ENCODE peak calls at places on chromosomes 2 and 18, in four cellular contexts. G is sigmoid colon, M is HepG2, A is breast epithelium. D is an unnamed sample.

GRCh38 chr2:36380624-36381481 is 25.3 kb downstream of the CRIM1 start:
- DNase-seq in A (no peak), G (no peak), M (peak), D (peak)

GRCh38 chr2:30268296-30268871 is 37.0 kb downstream of the LBH start:
- DNase-seq in A (no peak), G (no peak), M (no peak), D (no peak)

GRCh38 chr2:157172866-157173578 is 84.5 kb upstream of the GALNT5 start:
- DNase-seq in M (no peak), A (no peak), G (no peak), D (no peak)

GRCh38 chr2:207767461-207768167 is 2.1 kb downstream of the FZD5 start:
- DNase-seq in G (peak), M (peak), A (no peak), D (no peak)

GRCh38 chr2:18792226-18792629 is 202.9 kb upstream of the NT5C1B start:
- DNase-seq in A (no peak), M (no peak), G (peak), D (no peak)

GRCh38 chr2:20611077-20611843 is 39.6 kb downstream of the HS1BP3 start:
- DNase-seq in A (peak), G (peak), M (peak), D (peak)

GRCh38 chr18:4582677-4583076 is 127.6 kb upstream of the DLGAP1 start:
- DNase-seq in M (no peak), G (no peak), A (no peak), D (no peak)

GRCh38 chr2:41791523-41791922 is 256.3 kb upstream of the PKDCC start:
- DNase-seq in A (no peak), G (no peak), M (peak), D (peak)

GRCh38 chr18:68960355-68960754 is 162.5 kb downstream of the CCDC102B start:
- DNase-seq in M (no peak), G (no peak), A (no peak), D (no peak)

GRCh38 chr2:159551811-159552210 is 64.5 kb downstream of the BAZ2B start:
- DNase-seq in M (no peak), A (no peak), G (no peak), D (no peak)

GRCh38 chr2:12202301-12202700 is 455.9 kb downstream of the LPIN1 start:
- DNase-seq in A (peak), G (no peak), M (no peak), D (peak)

GRCh38 chr2:240468300-240469238 is 33.1 kb downstream of the GPC1 start:
- DNase-seq in M (no peak), G (peak), A (peak), D (no peak)

GRCh38 chr2:20050712-20051517 is 513 bp downstream of the LAPTM4A start:
- DNase-seq in G (peak), M (peak), A (peak), D (peak)

GRCh38 chr2:45012733-45013132 is 3.5 kb upstream of the SIX2 start:
- DNase-seq in M (no peak), A (no peak), G (no peak), D (no peak)

GRCh38 chr2:102033750-102034682 is 42.3 kb downstream of the IL1R2 start:
- DNase-seq in G (no peak), M (peak), A (no peak), D (no peak)

GRCh38 chr18:23881778-23882177 is 132.8 kb upstream of the TTC39C start:
- DNase-seq in M (no peak), A (no peak), G (no peak), D (no peak)

GRCh38 chr2:233542507-233542906 is 24.1 kb downstream of the USP40 start:
- DNase-seq in A (no peak), M (no peak), G (peak), D (peak)

GRCh38 chr2:161992526-161992925 is 81.5 kb downstream of the DPP4 start:
- DNase-seq in A (no peak), G (no peak), M (no peak), D (no peak)

GRCh38 chr2:150474326-150475074 is 13.0 kb downstream of the RND3 start:
- DNase-seq in M (no peak), G (no peak), A (no peak), D (no peak)

GRCh38 chr18:63869374-63869773 is 18.1 kb upstream of the SERPINB2 start:
- DNase-seq in M (no peak), A (no peak), G (no peak), D (peak)

GRCh38 chr2:196482119-196483065 is 157.1 kb upstream of the CCDC150 start:
- DNase-seq in G (no peak), M (no peak), A (no peak), D (peak)

GRCh38 chr18:46343940-46344372 is 239.8 kb downstream of the HAUS1 start:
- DNase-seq in A (no peak), G (peak), M (no peak), D (no peak)

GRCh38 chr18:55321268-55322175 is 266.5 kb downstream of the TCF4 start:
- DNase-seq in G (peak), A (peak), M (no peak), D (peak)

GRCh38 chr2:101003278-101003775 is 1.2 kb downstream of the RPL31 start:
- DNase-seq in A (no peak), M (peak), G (no peak), D (no peak)

GRCh38 chr2:16664809-16665745 is 557 bp downstream of the CYRIA start:
- DNase-seq in M (no peak), G (peak), A (no peak), D (no peak)

GRCh38 chr2:161199885-161200284 is 39.7 kb downstream of the TANK start:
- DNase-seq in A (no peak), M (no peak), G (no peak), D (no peak)

GRCh38 chr2:88177556-88177955 is 7.4 kb downstream of the THNSL2 start:
- DNase-seq in G (no peak), M (no peak), A (no peak), D (no peak)

GRCh38 chr2:201261471-201261870 is 1.1 kb downstream of the CASP8 start:
- DNase-seq in M (no peak), A (no peak), G (no peak), D (no peak)

GRCh38 chr2:138780451-138780880 is 276 bp upstream of the NXPH2 start:
- DNase-seq in M (no peak), G (no peak), A (no peak), D (no peak)

GRCh38 chr2:45922577-45922988 is 271.1 kb downstream of the PRKCE start:
- DNase-seq in A (no peak), M (no peak), G (no peak), D (peak)

GRCh38 chr2:226754821-226755536 is 44.6 kb downstream of the IRS1 start:
- DNase-seq in G (no peak), A (no peak), M (no peak), D (no peak)

GRCh38 chr2:124983595-124983994 is 958.5 kb downstream of the CNTNAP5 start:
- DNase-seq in G (no peak), M (no peak), A (no peak), D (peak)

GRCh38 chr2:160324161-160324768 is 124.2 kb upstream of the ITGB6 start:
- DNase-seq in A (no peak), M (peak), G (peak), D (peak)

GRCh38 chr2:121888189-121888557 is 132.7 kb downstream of the TSN start:
- DNase-seq in M (peak), A (no peak), G (no peak), D (no peak)

GRCh38 chr2:15678894-15679293 is 87.2 kb downstream of the DDX1 start:
- DNase-seq in M (no peak), G (no peak), A (no peak), D (no peak)

GRCh38 chr2:38602136-38602731 is 494 bp downstream of the HNRNPLL start:
- DNase-seq in G (peak), M (no peak), A (peak), D (no peak)

GRCh38 chr18:62759704-62760402 is 44.5 kb downstream of the PHLPP1 start:
- DNase-seq in A (no peak), G (no peak), M (no peak), D (peak)

GRCh38 chr2:211068108-211068780 is 511.8 kb downstream of the CPS1 start:
- DNase-seq in M (no peak), G (no peak), A (no peak), D (no peak)

GRCh38 chr2:8465560-8465959 is 216.3 kb upstream of the ID2 start:
- DNase-seq in M (no peak), G (peak), A (no peak), D (no peak)

GRCh38 chr2:112644933-112645395 is 775 bp upstream of the SLC20A1 start:
- DNase-seq in M (no peak), A (no peak), G (no peak), D (no peak)

DNA sequence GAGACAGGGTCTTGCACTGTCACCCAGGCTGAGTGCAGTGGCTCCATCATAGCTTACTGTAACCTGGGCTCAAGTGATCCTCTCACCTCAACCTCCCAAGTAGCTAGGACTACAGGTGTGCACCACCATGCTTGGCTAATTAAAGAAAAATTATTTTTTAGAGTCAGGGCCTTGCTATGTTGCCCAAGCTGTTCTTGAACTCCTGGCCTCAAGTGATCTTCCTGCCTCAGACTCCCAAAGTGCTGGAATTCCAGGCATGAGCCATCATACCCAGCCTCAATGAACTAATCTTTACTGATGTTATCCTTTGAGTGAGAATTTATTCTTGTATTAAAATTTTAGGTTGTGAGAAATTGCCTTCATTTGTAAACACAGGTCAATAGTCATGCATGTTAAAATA is 27.0 kb upstream of the CD28 start:
- DNase-seq in A (no peak), M (no peak), G (no peak), D (no peak)
- TF ChIP-seq CTCF in A (no peak), M (no peak), G (no peak), D (no peak)

GRCh38 chr18:35780937-35781336 is 191.5 kb upstream of the RMP24 start:
- DNase-seq in A (no peak), G (no peak), M (no peak), D (no peak)

GRCh38 chr18:35778850-35779634 is 193.4 kb upstream of the RMP24 start:
- DNase-seq in A (no peak), M (no peak), G (no peak), D (no peak)

GRCh38 chr18:35775887-35776286 is 194.3 kb downstream of the GALNT1 start:
- DNase-seq in M (no peak), G (no peak), A (no peak), D (no peak)

GRCh38 chr18:35776481-35776880 is 194.9 kb downstream of the GALNT1 start:
- DNase-seq in A (no peak), G (no peak), M (no peak), D (peak)

GRCh38 chr18:35777042-35777441 is 195.4 kb upstream of the RMP24 start:
- DNase-seq in M (peak), G (no peak), A (no peak), D (no peak)
- TF ChIP-seq CTCF in M (peak), G (no peak), A (no peak), D (peak)

GRCh38 chr2:171571721-171572120 is 49.4 kb downstream of the CYBRD1 start:
- DNase-seq in M (no peak), G (no peak), A (no peak), D (no peak)

GRCh38 chr2:171578156-171578803 is 56.0 kb downstream of the CYBRD1 start:
- DNase-seq in M (no peak), A (no peak), G (no peak), D (no peak)

GRCh38 chr2:171579481-171579880 is 57.2 kb downstream of the CYBRD1 start:
- DNase-seq in M (no peak), G (no peak), A (no peak), D (no peak)

GRCh38 chr2:171575606-171576005 is 53.3 kb downstream of the CYBRD1 start:
- DNase-seq in A (no peak), G (no peak), M (no peak), D (no peak)

DNA sequence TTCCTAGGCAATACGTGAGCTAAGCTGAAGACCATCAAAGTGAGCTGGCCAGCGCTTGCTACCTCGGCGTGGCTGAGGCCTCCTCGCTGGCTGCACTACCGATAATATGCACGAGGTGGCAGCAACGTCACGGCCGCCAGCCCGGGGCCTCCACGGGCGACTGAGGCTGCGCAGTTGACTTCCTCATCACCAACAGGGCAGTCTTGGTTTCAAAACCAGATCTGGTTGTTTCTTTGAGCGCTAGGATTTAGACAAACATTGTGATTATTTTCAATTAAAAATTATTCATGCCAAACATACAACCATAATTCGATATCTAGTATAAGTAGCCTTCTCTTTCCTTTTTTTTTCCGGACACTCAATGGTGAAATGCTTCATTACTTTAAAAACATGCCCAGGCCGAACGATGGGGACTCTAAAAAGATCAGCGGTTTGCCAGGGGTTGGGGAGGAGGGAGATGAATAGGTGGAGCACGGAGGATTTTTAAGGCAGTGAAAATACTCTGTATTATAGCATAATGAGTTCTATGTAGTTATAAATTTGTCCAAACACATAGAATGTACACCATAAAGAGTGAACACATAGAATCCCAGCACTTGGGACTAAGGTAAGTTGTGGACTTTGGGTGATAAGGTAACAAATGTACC is 52.0 kb downstream of the CYBRD1 start:
- DNase-seq in M (peak), A (peak), G (peak), D (peak)
- TF ChIP-seq CTCF in M (peak), A (peak), G (peak), D (peak)

GRCh38 chr18:80154293-80154692 is 45.2 kb downstream of the ADNP2 start:
- DNase-seq in A (no peak), M (peak), G (no peak), D (no peak)
- TF ChIP-seq CTCF in A (no peak), M (peak), G (no peak), D (peak)

DNA sequence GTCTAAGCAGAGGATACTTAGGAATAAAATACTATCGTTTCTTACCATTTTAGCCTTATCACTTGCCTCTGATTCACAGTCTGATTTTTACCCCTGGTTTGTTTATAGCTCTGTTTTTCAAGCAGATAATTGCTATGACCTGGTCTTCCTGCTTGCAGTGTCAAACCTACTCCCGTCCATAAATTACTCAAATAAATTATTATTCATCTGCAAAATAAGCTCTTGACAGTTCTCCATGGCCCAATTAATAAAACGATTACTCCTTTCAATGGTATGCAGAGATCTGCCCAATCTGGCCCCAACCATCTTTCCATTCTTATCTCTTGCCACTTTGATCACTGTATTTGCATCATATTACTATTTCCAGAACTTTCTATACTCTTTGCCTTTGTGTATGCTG is 354.0 kb downstream of the CCDC85A start:
- DNase-seq in A (no peak), M (no peak), G (no peak), D (no peak)
- TF ChIP-seq CTCF in A (no peak), M (no peak), G (no peak), D (no peak)

DNA sequence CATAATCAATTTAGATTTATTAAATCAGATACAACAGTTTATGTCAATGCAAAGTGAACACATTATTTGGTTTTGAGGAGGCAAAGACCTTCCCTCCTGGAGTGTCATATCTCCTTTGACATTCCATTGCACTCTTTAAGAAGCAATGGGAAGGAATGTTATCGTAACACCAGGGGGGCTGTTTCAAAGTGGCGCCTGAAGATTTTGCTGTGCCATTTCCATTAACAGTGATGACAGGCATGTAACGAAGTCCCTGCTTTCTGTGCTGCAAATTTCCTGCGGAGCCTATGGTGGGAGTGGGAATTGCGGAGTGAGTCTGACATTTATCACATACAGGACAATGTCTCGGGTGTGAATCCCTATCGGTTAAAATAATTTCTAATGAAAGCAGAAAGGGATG is 499.6 kb upstream of the RAB6C start:
- DNase-seq in G (no peak), A (no peak), M (no peak), D (no peak)
- TF ChIP-seq CTCF in G (no peak), A (no peak), M (no peak), D (no peak)